ENCODE peak calls at places on chromosomes 16 and 17, in six cellular contexts. A is endothelial cell of umbilical vein, X is thoracic aorta, K is sigmoid colon, V is mesendoderm, M is AG04450. O is an unnamed sample.

GRCh38 chr17:80761421-80761871 is 216.8 kb downstream of the RPTOR start:
- DNase-seq in A (peak), X (no peak), K (peak), V (no peak), M (no peak), O (no peak)

GRCh38 chr17:69760562-69760961 is 314.5 kb upstream of the KCNJ16 start:
- DNase-seq in A (no peak), X (no peak), K (no peak), V (no peak), M (no peak), O (no peak)

GRCh38 chr16:53159781-53160436 is 105.1 kb downstream of the CHD9 start:
- DNase-seq in A (peak), X (no peak), K (no peak), V (peak), M (peak), O (no peak)

GRCh38 chr16:23566724-23567123 is 9.2 kb downstream of the UBFD1 start:
- DNase-seq in A (no peak), X (no peak), K (no peak), V (no peak), M (no peak), O (no peak)

GRCh38 chr16:85528528-85529387 is 84.4 kb upstream of the GSE1 start:
- DNase-seq in A (no peak), X (no peak), K (peak), V (no peak), M (no peak), O (no peak)

GRCh38 chr16:8647721-8648318 is 26.3 kb downstream of the METTL22 start:
- DNase-seq in A (no peak), X (no peak), K (no peak), V (no peak), M (no peak), O (no peak)

GRCh38 chr17:45381001-45381400 is 51.7 kb downstream of the ARHGAP27 start:
- DNase-seq in A (no peak), X (no peak), K (no peak), V (no peak), M (no peak), O (no peak)

GRCh38 chr16:75566889-75567255 is 693 bp downstream of the GABARAPL2 start:
- DNase-seq in A (peak), X (no peak), K (no peak), V (no peak), M (no peak), O (peak)

GRCh38 chr17:59373879-59374495 is 42.5 kb downstream of the YPEL2 start:
- DNase-seq in A (no peak), X (no peak), K (peak), V (no peak), M (no peak), O (peak)

GRCh38 chr16:74030000-74030399 is 266.6 kb upstream of the PSMD7 start:
- DNase-seq in A (no peak), X (no peak), K (no peak), V (no peak), M (no peak), O (no peak)

GRCh38 chr17:56914641-56915263 is 903 bp upstream of the TRIM25 start:
- DNase-seq in A (no peak), X (no peak), K (no peak), V (no peak), M (no peak), O (no peak)

GRCh38 chr16:29806641-29807425 is 504 bp downstream of the MAZ start:
- DNase-seq in A (peak), X (no peak), K (peak), V (peak), M (no peak), O (no peak)

GRCh38 chr16:46762583-46762982 is 14.4 kb upstream of the MYLK3 start:
- DNase-seq in A (no peak), X (no peak), K (no peak), V (no peak), M (no peak), O (no peak)

GRCh38 chr16:75535901-75536300 is at the start of gene CHST5:
- DNase-seq in A (no peak), X (no peak), K (no peak), V (no peak), M (no peak), O (no peak)

GRCh38 chr16:26334218-26335111 is 642.7 kb downstream of the HS3ST4 start:
- DNase-seq in A (no peak), X (no peak), K (no peak), V (no peak), M (no peak), O (no peak)

GRCh38 chr17:67376892-67377726 is at the start of gene PITPNC1:
- DNase-seq in A (peak), X (peak), K (peak), V (peak), M (peak), O (peak)

GRCh38 chr17:82003411-82004381 is 19.0 kb downstream of the CENPX start:
- DNase-seq in A (peak), X (peak), K (peak), V (peak), M (peak), O (peak)

GRCh38 chr16:88905563-88905962 is 39.1 kb upstream of the PABPN1L start:
- DNase-seq in A (no peak), X (no peak), K (no peak), V (peak), M (no peak), O (no peak)

GRCh38 chr17:76558210-76559095 is 18.6 kb downstream of the PRCD start:
- DNase-seq in A (peak), X (no peak), K (no peak), V (peak), M (no peak), O (no peak)

GRCh38 chr16:85145188-85145587 is 32.9 kb upstream of the CIBAR2 start:
- DNase-seq in A (no peak), X (no peak), K (no peak), V (no peak), M (no peak), O (no peak)

GRCh38 chr17:35612924-35613521 is 25.9 kb downstream of the AP2B1 start:
- DNase-seq in A (peak), X (no peak), K (no peak), V (peak), M (no peak), O (no peak)

GRCh38 chr17:42408076-42408475 is 15.0 kb downstream of the CAVIN1 start:
- DNase-seq in A (peak), X (no peak), K (no peak), V (no peak), M (no peak), O (no peak)

GRCh38 chr17:42407289-42407836 is 15.7 kb downstream of the CAVIN1 start:
- DNase-seq in A (peak), X (peak), K (peak), V (peak), M (no peak), O (peak)

GRCh38 chr17:42411321-42411820 is 11.7 kb downstream of the CAVIN1 start:
- DNase-seq in A (peak), X (no peak), K (no peak), V (no peak), M (no peak), O (no peak)

GRCh38 chr17:42411905-42412679 is 11.0 kb downstream of the CAVIN1 start:
- DNase-seq in A (no peak), X (no peak), K (no peak), V (no peak), M (no peak), O (no peak)

DNA sequence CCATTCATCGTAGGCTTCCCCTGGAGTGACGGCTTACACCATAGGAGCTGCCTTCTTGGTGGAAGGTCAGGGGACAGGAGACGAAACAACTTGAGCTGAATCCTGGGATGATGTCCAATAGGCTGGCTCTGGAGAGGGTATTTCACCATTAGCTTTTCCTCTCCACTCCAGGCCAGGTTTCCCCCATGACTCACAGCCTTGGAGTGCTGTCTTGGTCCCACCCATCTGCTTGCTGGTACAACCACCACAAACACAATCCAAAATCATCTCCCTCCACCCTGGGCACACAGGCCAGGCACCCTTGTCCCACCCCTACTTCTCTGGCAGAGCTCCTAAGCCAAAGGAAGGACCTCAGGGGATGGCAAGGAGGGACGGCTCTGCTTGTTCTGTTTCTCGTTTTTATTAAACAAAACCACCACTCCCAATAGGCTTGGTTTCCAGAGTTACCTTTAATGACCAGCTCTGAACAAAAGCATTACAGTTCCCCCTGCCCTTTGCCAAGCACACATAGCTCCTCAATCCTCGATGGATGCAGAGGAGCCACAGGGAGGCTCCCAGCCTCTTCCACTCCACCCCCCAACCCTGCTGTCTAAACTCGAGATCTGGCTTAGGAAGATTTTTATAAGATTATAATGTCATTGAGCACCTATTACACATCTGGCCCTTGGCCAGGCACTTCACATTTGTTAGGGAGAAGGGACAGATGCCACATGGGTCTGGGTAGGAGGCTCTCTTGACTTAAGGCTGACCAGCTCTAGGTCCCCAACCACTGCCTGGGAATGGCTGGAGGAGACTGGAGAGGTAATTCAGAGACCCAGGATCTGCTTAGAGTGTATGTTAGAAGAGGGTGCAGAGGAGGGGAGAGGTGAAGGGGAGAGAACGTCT is 13.3 kb downstream of the CAVIN1 start:
- DNase-seq in A (peak), X (peak), K (peak), V (no peak), M (peak), O (peak)
- H3K27ac ChIP-seq in A (peak), X (peak), K (peak), V (no peak), M (peak), O (peak)

GRCh38 chr16:82042144-82042543 is 7.1 kb downstream of the HSD17B2 start:
- DNase-seq in A (no peak), X (no peak), K (no peak), V (no peak), M (no peak), O (no peak)
- H3K27ac ChIP-seq in A (no peak), X (no peak), K (no peak), V (no peak), M (no peak), O (no peak)

DNA sequence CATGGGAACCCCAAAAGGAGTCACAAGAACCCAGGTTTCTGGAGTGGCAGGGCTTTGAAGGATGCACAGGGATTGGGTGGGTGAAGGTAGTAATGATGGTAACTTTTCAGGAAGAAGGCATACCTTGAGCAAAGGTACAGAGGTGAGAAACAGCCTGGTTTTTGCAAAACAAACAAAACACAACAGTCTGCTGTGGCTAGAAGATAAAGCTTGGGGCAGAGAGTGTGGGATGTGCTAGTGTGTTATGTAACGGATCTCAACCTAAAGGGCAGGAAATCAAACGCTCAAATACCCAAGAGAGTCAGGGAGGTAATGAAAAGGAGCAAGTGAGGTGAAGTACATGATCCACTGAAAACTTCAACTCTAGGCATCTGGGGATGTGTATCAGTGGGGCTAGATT is 4.6 kb downstream of the PTGES3L start:
- DNase-seq in A (no peak), X (no peak), K (no peak), V (no peak), M (no peak), O (no peak)
- H3K27ac ChIP-seq in A (no peak), X (no peak), K (no peak), V (no peak), M (no peak), O (no peak)

GRCh38 chr16:57314161-57314785 is 29.8 kb upstream of the PLLP start:
- DNase-seq in A (peak), X (no peak), K (peak), V (no peak), M (no peak), O (no peak)
- H3K27ac ChIP-seq in A (no peak), X (peak), K (no peak), V (no peak), M (no peak), O (peak)

DNA sequence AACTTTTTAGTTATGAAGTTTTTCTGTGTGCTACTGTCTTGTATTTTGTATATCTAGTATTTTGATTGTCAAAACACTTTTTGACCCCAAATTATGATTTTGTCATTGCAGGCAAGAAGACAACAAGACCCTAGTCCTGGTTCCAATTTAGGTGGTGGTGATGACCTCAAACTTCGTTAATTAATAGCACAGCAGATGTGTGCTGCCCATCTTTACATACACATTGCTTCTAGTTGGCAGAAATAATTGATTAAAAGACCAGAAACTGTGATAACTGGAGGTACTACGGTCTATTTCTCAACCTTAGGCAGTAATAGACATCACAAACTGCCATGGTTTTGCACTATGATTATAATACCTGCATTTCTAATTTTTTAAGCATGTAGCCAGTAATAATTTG is 11.1 kb upstream of the PHAF1 start:
- DNase-seq in A (no peak), X (no peak), K (no peak), V (no peak), M (no peak), O (no peak)
- H3K27ac ChIP-seq in A (no peak), X (no peak), K (no peak), V (no peak), M (no peak), O (no peak)

O was measured in ascending aorta.